ENCODE peak calls at places on chromosomes 3 and 15, in seven cellular contexts. W, X, C, L, K, R and H are unnamed samples.
A peak's percentile ranks its signal among the peaks of the same experiment; 100 is the strongest.

GRCh38 chr3:150826466-150827282 is 63.7 kb upstream of the SIAH2 start:
- DNase-seq in L (no peak), K (no peak), X (no peak), R (no peak), W (no peak), C (no peak), H (no peak)

GRCh38 chr3:33171580-33171979 is 47.0 kb downstream of the SUSD5 start:
- DNase-seq in X (no peak), R (no peak), K (no peak), W (no peak), C (no peak), L (no peak), H (no peak)

GRCh38 chr3:150216041-150216811 is 191.9 kb upstream of the TSC22D2 start:
- DNase-seq in X (peak; percentile 33), R (no peak), K (peak; percentile 93), C (no peak), W (peak; percentile 61), L (no peak), H (no peak)

GRCh38 chr3:45915518-45916231 is 27.6 kb upstream of the CXCR6 start:
- DNase-seq in X (peak; percentile 93), K (peak; percentile 8), L (no peak), C (no peak), R (no peak), W (peak; percentile 94), H (no peak)

GRCh38 chr3:8052599-8053185 is 448.9 kb upstream of the LMCD1 start:
- DNase-seq in W (no peak), X (no peak), L (no peak), K (peak; percentile 51), R (no peak), C (no peak), H (no peak)

GRCh38 chr15:63025460-63025859 is 17.1 kb upstream of the TPM1 start:
- DNase-seq in C (no peak), R (no peak), X (no peak), W (no peak), L (no peak), K (peak; percentile 66), H (no peak)

GRCh38 chr15:96687388-96688107 is 357.0 kb downstream of the NR2F2 start:
- DNase-seq in K (peak; percentile 19), R (no peak), L (no peak), C (no peak), W (no peak), X (no peak), H (no peak)

GRCh38 chr15:55402707-55403106 is 5.5 kb downstream of the CCPG1 start:
- DNase-seq in W (no peak), C (no peak), K (no peak), X (peak; percentile 23), R (no peak), L (no peak), H (no peak)

GRCh38 chr3:101865751-101866509 is 16.6 kb downstream of the NFKBIZ start:
- DNase-seq in L (no peak), R (no peak), W (peak; percentile 57), C (no peak), K (peak; percentile 54), X (peak; percentile 31), H (peak; percentile 48)

GRCh38 chr3:169118666-169119370 is 544.7 kb downstream of the MECOM start:
- DNase-seq in R (no peak), L (no peak), K (no peak), C (no peak), X (no peak), W (peak; percentile 43), H (no peak)

GRCh38 chr3:141699907-141700306 is 38.2 kb upstream of the RNF7 start:
- DNase-seq in L (no peak), K (no peak), W (peak; percentile 8), C (no peak), R (no peak), X (no peak), H (no peak)

GRCh38 chr3:170598091-170598502 is 12.2 kb upstream of the SLC7A14 start:
- DNase-seq in K (no peak), W (no peak), C (no peak), R (no peak), X (peak; percentile 15), L (no peak), H (no peak)

GRCh38 chr15:39741258-39741657 is 41.4 kb downstream of the FSIP1 start:
- DNase-seq in C (no peak), K (no peak), L (no peak), W (peak; percentile 50), X (peak; percentile 10), R (no peak), H (no peak)

GRCh38 chr3:11703185-11703584 is 59.5 kb upstream of the VGLL4 start:
- DNase-seq in C (no peak), L (no peak), W (no peak), X (no peak), K (no peak), R (no peak), H (no peak)

GRCh38 chr3:11696054-11696453 is 52.3 kb upstream of the VGLL4 start:
- DNase-seq in R (no peak), W (no peak), K (no peak), L (no peak), X (no peak), C (no peak), H (no peak)

GRCh38 chr3:11705049-11705448 is 61.3 kb upstream of the VGLL4 start:
- DNase-seq in W (no peak), C (no peak), K (no peak), R (no peak), L (peak; percentile 53), X (no peak), H (peak; percentile 41)

GRCh38 chr3:11698326-11699082 is 54.8 kb upstream of the VGLL4 start:
- DNase-seq in W (peak; percentile 24), R (peak; percentile 57), L (no peak), K (no peak), C (no peak), X (no peak), H (no peak)

GRCh38 chr3:11699083-11699427 is 55.3 kb upstream of the VGLL4 start:
- DNase-seq in C (no peak), L (no peak), K (no peak), X (peak; percentile 7), W (peak; percentile 61), R (peak; percentile 25), H (no peak)
- H3K18ac ChIP-seq in C (no peak overlapping the region), L (no peak overlapping the region), K (no peak overlapping the region), X (no peak overlapping the region), W (no peak overlapping the region), R (no peak overlapping the region), H (no peak overlapping the region)

DNA sequence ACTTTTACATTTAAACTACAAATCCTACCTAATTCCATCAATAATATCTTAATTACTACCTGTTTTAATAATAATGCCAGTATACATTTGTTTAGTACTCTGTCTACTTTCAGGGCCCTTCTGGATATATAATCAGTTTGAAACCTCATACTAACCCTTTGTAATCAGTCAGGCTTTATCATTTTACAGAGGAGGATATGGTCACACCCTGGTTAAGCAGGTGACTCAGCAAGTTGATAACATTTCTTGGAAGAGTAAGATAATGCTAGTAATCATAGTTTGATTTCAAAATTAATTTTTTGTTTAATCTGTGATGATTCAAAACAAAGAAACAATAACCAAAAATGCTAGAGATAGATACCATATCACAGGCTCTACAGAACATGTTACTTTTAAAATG is 208.2 kb upstream of the MANF start:
- DNase-seq in R (no peak), C (no peak), W (no peak), X (no peak), L (no peak), K (no peak), H (no peak)
- H3K18ac ChIP-seq in R (no peak overlapping the region), C (no peak overlapping the region), W (no peak overlapping the region), X (no peak overlapping the region), L (no peak overlapping the region), K (no peak overlapping the region), H (no peak overlapping the region)

GRCh38 chr3:312170-312569 is 115.6 kb downstream of the CHL1 start:
- DNase-seq in R (no peak), W (no peak), L (no peak), K (no peak), X (no peak), C (no peak), H (no peak)

GRCh38 chr3:307182-307581 is 110.6 kb downstream of the CHL1 start:
- DNase-seq in W (no peak), L (no peak), K (no peak), X (no peak), R (no peak), C (no peak), H (no peak)

DNA sequence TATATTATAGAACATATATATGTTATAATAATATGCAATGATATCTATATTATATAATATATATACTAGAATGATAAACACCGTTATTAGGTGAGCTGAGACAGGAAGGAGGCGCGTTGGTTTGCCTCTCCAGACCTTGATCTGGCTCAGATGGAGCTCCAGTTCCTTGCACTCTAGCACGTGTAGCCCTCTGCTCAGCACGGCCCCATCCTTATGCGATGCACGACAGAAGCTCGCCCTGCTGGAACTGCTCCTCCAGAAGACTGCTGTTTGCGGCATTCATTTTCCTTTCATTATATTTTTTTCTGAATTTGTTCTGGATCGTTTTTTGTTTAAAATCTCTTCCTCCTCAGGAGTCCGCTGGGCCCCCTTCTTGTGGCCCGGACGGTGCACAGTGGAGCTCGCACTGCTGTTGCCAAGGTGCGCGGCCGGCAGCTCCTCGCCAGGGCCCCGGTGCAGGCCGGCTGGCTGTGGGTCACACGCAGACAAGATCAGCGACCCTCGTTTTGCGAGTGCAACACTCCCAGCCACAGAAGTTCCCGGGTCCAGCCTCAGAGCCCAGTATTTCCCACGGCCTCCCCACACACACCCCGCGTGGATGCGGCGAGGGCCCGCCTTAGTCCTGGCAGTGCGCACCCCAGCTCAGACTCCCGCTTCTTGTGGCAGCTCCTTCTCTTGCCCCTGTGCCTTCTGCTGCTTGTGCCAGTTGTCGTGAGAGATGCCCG is 112.2 kb downstream of the CHL1 start:
- DNase-seq in L (no peak), X (no peak), C (no peak), W (no peak), R (no peak), K (no peak), H (no peak)
- H3K18ac ChIP-seq in L (no peak overlapping the region), X (no peak overlapping the region), C (peak overlapping the region; percentile 27), W (no peak overlapping the region), R (no peak overlapping the region), K (no peak overlapping the region), H (no peak overlapping the region)

DNA sequence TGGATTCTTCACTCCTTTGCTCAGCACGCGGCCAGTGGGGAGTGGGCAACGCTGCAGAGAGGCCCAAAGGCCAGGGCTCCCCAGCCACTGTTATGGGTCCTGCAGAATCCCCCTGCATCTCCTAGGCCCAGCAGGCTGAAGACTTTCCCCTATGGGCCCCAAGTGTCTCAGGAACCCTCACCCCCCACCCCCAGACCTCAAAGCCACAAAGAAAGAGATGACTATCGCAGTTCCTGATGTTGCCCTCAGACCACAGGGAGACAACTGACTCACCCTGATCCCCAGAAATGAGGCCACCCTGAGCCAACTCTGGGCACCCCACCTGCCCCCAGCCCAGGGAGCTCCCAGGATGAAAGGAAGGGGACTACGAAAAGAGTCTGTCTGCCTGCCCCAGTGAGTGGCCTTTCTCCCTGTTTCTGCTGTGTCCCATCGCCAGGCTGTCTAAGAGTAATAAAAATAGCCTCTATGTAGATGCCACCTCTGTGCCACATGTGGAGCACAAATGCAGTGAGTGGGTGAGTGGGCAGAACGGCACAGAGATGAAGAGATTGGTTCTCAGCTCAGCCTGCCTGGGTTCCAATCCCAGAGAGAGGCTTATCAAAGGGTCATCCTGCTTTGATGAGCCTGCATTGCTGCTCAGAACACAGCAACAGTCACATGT is 283.0 kb downstream of the UACA start:
- DNase-seq in L (no peak), K (no peak), X (no peak), W (no peak), C (no peak), R (no peak), H (no peak)
- H3K18ac ChIP-seq in L (no peak overlapping the region), K (no peak overlapping the region), X (no peak overlapping the region), W (no peak overlapping the region), C (no peak overlapping the region), R (no peak overlapping the region), H (no peak overlapping the region)